ENCODE peak calls at places on chromosomes 16 and 17, in ten cellular contexts. G is activated T-cell treated with anti-CD3 and anti-CD28 coated beads for 1 hour, A is testis, R is GM06990, V is dermis blood vessel endothelial cell, N is COR-L47, O is NCI-H345, F is HCT116, B is Caco-2, I is substantia nigra. J is an unnamed sample.

GRCh38 chr16:83989300-83989699 is 21.3 kb downstream of the NECAB2 start:
- DNase-seq in G (no peak), A (no peak), R (no peak), V (no peak), N (peak; percentile 87), O (no peak), F (no peak), B (no peak), I (no peak), J (no peak)

GRCh38 chr16:88017006-88017405 is 65.8 kb downstream of the BANP start:
- DNase-seq in G (no peak), A (no peak), R (no peak), V (no peak), N (no peak), O (no peak), F (no peak), B (no peak), I (no peak), J (no peak)

GRCh38 chr17:4565209-4566141 is 5.1 kb upstream of the GGT6 start:
- DNase-seq in G (peak; percentile 29), A (peak; percentile 80), R (no peak), V (peak; percentile 88), N (peak; percentile 34), O (peak; percentile 67), F (peak; percentile 84), B (peak; percentile 60), I (peak; percentile 70), J (peak; percentile 29)

GRCh38 chr16:68147438-68147837 is 62.3 kb downstream of the NFATC3 start:
- DNase-seq in G (no peak), A (no peak), R (no peak), V (no peak), N (no peak), O (no peak), F (no peak), B (no peak), I (no peak), J (no peak)

GRCh38 chr16:60100371-60100770 is 1366.3 kb upstream of the GOT2 start:
- DNase-seq in G (no peak), A (no peak), R (no peak), V (no peak), N (no peak), O (no peak), F (no peak), B (no peak), I (no peak), J (no peak)

GRCh38 chr17:65936013-65936412 is 255.9 kb downstream of the CEP112 start:
- DNase-seq in G (no peak), A (no peak), R (no peak), V (peak; percentile 51), N (no peak), O (no peak), F (no peak), B (no peak), I (no peak), J (no peak)

GRCh38 chr17:43878260-43879082 is 28.9 kb downstream of the MPP2 start:
- DNase-seq in G (peak; percentile 61), A (peak; percentile 83), R (peak; percentile 61), V (peak; percentile 81), N (peak; percentile 56), O (peak; percentile 42), F (peak; percentile 37), B (peak; percentile 89), I (peak; percentile 34), J (peak; percentile 28)

GRCh38 chr16:29170393-29171239 is 185.8 kb downstream of the LAT start:
- DNase-seq in G (no peak), A (no peak), R (no peak), V (no peak), N (no peak), O (no peak), F (no peak), B (no peak), I (no peak), J (no peak)

GRCh38 chr17:66842959-66843358 is 8.0 kb downstream of the CACNG5 start:
- DNase-seq in G (no peak), A (no peak), R (no peak), V (no peak), N (no peak), O (no peak), F (no peak), B (no peak), I (no peak), J (no peak)

GRCh38 chr16:84909686-84910085 is 89.9 kb downstream of the CRISPLD2 start:
- DNase-seq in G (no peak), A (no peak), R (no peak), V (no peak), N (no peak), O (no peak), F (no peak), B (no peak), I (no peak), J (no peak)

GRCh38 chr16:84049403-84050060 is 6.9 kb upstream of the SLC38A8 start:
- DNase-seq in G (no peak), A (peak; percentile 41), R (no peak), V (no peak), N (no peak), O (no peak), F (no peak), B (no peak), I (no peak), J (no peak)

GRCh38 chr16:81181013-81181720 is 57.3 kb upstream of the BCO1 start:
- DNase-seq in G (no peak), A (peak; percentile 87), R (no peak), V (peak; percentile 91), N (no peak), O (peak; percentile 2), F (peak; percentile 93), B (peak; percentile 91), I (no peak), J (no peak)

GRCh38 chr17:20706752-20707372 is 127.3 kb downstream of the CDRT15L2 start:
- DNase-seq in G (no peak), A (no peak), R (no peak), V (no peak), N (no peak), O (no peak), F (no peak), B (no peak), I (no peak), J (no peak)

GRCh38 chr16:29978564-29979270 is 5.0 kb downstream of the TAOK2 start:
- DNase-seq in G (no peak), A (no peak), R (no peak), V (no peak), N (no peak), O (no peak), F (no peak), B (no peak), I (no peak), J (no peak)

GRCh38 chr17:72498671-72499210 is 377.9 kb downstream of the SOX9 start:
- DNase-seq in G (no peak), A (no peak), R (no peak), V (no peak), N (peak; percentile 33), O (peak; percentile 42), F (no peak), B (no peak), I (no peak), J (no peak)

GRCh38 chr17:15440347-15440746 is 27.1 kb downstream of the CDRT4 start:
- DNase-seq in G (no peak), A (no peak), R (no peak), V (no peak), N (no peak), O (no peak), F (no peak), B (no peak), I (no peak), J (no peak)

GRCh38 chr16:57462209-57462977 is at the start of gene POLR2C:
- DNase-seq in G (peak; percentile 94), A (peak; percentile 93), R (peak; percentile 91), V (peak; percentile 94), N (peak; percentile 77), O (peak; percentile 77), F (peak; percentile 72), B (peak; percentile 95), I (peak; percentile 58), J (peak; percentile 59)

GRCh38 chr16:52494621-52495020 is 52.3 kb downstream of the TOX3 start:
- DNase-seq in G (no peak), A (no peak), R (no peak), V (no peak), N (no peak), O (peak; percentile 18), F (no peak), B (peak; percentile 27), I (no peak), J (no peak)

GRCh38 chr16:66521951-66522771 is 27.8 kb downstream of the TK2 start:
- DNase-seq in G (peak; percentile 74), A (peak; percentile 36), R (peak; percentile 82), V (peak; percentile 76), N (no peak), O (no peak), F (peak; percentile 90), B (no peak), I (peak; percentile 13), J (no peak)